ENCODE peak calls at places on chromosomes 11 and 22, in ten cellular contexts. K is A172; V is stimulated activated CD8-positive, alpha-beta memory T cell treated with anti-CD3 and anti-CD28 coated beads, Interleukin-7, amount 100 ng/mL, for 24 hours; Q is body of pancreas; A is mucosa of descending colon; S is T-helper 1 cell; H is tibial artery; Z is activated CD4-positive, alpha-beta memory T cell treated with anti-CD3 and anti-CD28 coated beads for 36 hours; F is mammary epithelial cell; E is stimulated activated CD4-positive, alpha-beta T cell treated with anti-CD3 and anti-CD28 coated beads, Interleukin-1b, Interleukin-23, amount 100 ng/mL, for 48 hours. J is an unnamed sample.

GRCh38 chr11:119664063-119664572 is 64.9 kb downstream of the NECTIN1 start:
- DNase-seq in K (no peak), V (no peak), Q (peak; percentile 87), A (no peak), S (no peak), H (no peak), Z (no peak), F (no peak), E (no peak), J (no peak)

GRCh38 chr11:59138643-59139042 is 4.0 kb upstream of the FAM111A start:
- DNase-seq in K (no peak), V (no peak), Q (no peak), A (no peak), S (no peak), H (no peak), Z (no peak), F (no peak), E (no peak), J (no peak)

GRCh38 chr22:36197065-36197440 is 4.6 kb downstream of the APOL4 start:
- DNase-seq in K (peak; percentile 2), V (no peak), Q (peak; percentile 28), A (peak; percentile 67), S (no peak), H (no peak), Z (no peak), F (no peak), E (no peak), J (peak; percentile 29)

GRCh38 chr22:42332089-42332488 is 61.6 kb upstream of the TCF20 start:
- DNase-seq in K (no peak), V (no peak), Q (no peak), A (no peak), S (no peak), H (no peak), Z (no peak), F (no peak), E (no peak), J (no peak)

GRCh38 chr22:46515208-46516111 is 22.0 kb downstream of the CELSR1 start:
- DNase-seq in K (peak; percentile 76), V (no peak), Q (no peak), A (no peak), S (no peak), H (no peak), Z (no peak), F (peak; percentile 70), E (no peak), J (no peak)

GRCh38 chr11:29306527-29306926 is 710.3 kb downstream of the KCNA4 start:
- DNase-seq in K (peak; percentile 78), V (no peak), Q (no peak), A (no peak), S (no peak), H (no peak), Z (no peak), F (peak; percentile 60), E (no peak), J (no peak)

GRCh38 chr11:70914496-70914895 is 337.9 kb downstream of the SHANK2 start:
- DNase-seq in K (no peak), V (no peak), Q (no peak), A (no peak), S (no peak), H (no peak), Z (no peak), F (no peak), E (no peak), J (no peak)

GRCh38 chr11:11910541-11910940 is 68.8 kb downstream of the USP47 start:
- DNase-seq in K (no peak), V (no peak), Q (no peak), A (no peak), S (no peak), H (no peak), Z (no peak), F (no peak), E (no peak), J (no peak)

GRCh38 chr11:26607725-26608506 is 35.9 kb upstream of the MUC15 start:
- DNase-seq in K (no peak), V (no peak), Q (no peak), A (no peak), S (no peak), H (no peak), Z (no peak), F (no peak), E (no peak), J (no peak)

GRCh38 chr11:17600316-17601205 is 53.5 kb downstream of the OTOG start:
- DNase-seq in K (no peak), V (no peak), Q (no peak), A (no peak), S (no peak), H (no peak), Z (peak; percentile 5), F (no peak), E (no peak), J (no peak)

GRCh38 chr11:26017903-26018750 is 313.8 kb upstream of the ANO3 start:
- DNase-seq in K (no peak), V (no peak), Q (no peak), A (no peak), S (no peak), H (no peak), Z (no peak), F (no peak), E (no peak), J (no peak)

GRCh38 chr22:35411112-35411511 is 11.2 kb downstream of the MCM5 start:
- DNase-seq in K (no peak), V (no peak), Q (no peak), A (no peak), S (no peak), H (no peak), Z (no peak), F (no peak), E (no peak), J (no peak)

GRCh38 chr11:10282121-10282520 is 11.9 kb downstream of the SBF2 start:
- DNase-seq in K (no peak), V (no peak), Q (no peak), A (no peak), S (no peak), H (no peak), Z (no peak), F (no peak), E (no peak), J (no peak)

GRCh38 chr11:76700177-76701100 is 29.9 kb upstream of the LRRC32 start:
- DNase-seq in K (peak; percentile 94), V (no peak), Q (no peak), A (no peak), S (no peak), H (no peak), Z (no peak), F (peak; percentile 12), E (no peak), J (peak; percentile 39)

GRCh38 chr11:116342148-116342547 is 430.6 kb downstream of the BUD13 start:
- DNase-seq in K (no peak), V (no peak), Q (no peak), A (no peak), S (no peak), H (no peak), Z (no peak), F (no peak), E (no peak), J (no peak)

GRCh38 chr11:45805305-45806071 is 539 bp downstream of the SLC35C1 start:
- DNase-seq in K (peak; percentile 41), V (no peak), Q (peak; percentile 51), A (peak; percentile 71), S (no peak), H (peak; percentile 78), Z (no peak), F (peak; percentile 52), E (no peak), J (peak; percentile 17)

GRCh38 chr11:22581354-22581753 is 44.3 kb downstream of the FANCF start:
- DNase-seq in K (no peak), V (no peak), Q (no peak), A (no peak), S (no peak), H (no peak), Z (no peak), F (no peak), E (no peak), J (no peak)

GRCh38 chr11:8707541-8708270 is 25.1 kb downstream of the RPL27A start:
- DNase-seq in K (no peak), V (no peak), Q (peak; percentile 96), A (peak; percentile 57), S (no peak), H (peak; percentile 86), Z (no peak), F (no peak), E (no peak), J (peak; percentile 89)

GRCh38 chr11:120867531-120867930 is 156.4 kb upstream of the TBCEL start:
- DNase-seq in K (no peak), V (no peak), Q (no peak), A (no peak), S (no peak), H (no peak), Z (no peak), F (no peak), E (no peak), J (no peak)

GRCh38 chr11:133938166-133938565 is 18.6 kb downstream of the IGSF9B start:
- DNase-seq in K (no peak), V (no peak), Q (no peak), A (no peak), S (no peak), H (no peak), Z (no peak), F (no peak), E (no peak), J (no peak)

GRCh38 chr11:94821439-94821838 is 53.3 kb downstream of the AMOTL1 start:
- DNase-seq in K (no peak), V (no peak), Q (no peak), A (no peak), S (no peak), H (no peak), Z (no peak), F (no peak), E (no peak), J (no peak)

GRCh38 chr22:20783844-20784723 is 10.2 kb downstream of the SERPIND1 start:
- DNase-seq in K (peak; percentile 65), V (peak; percentile 4), Q (peak; percentile 31), A (no peak), S (no peak), H (no peak), Z (peak; percentile 55), F (peak; percentile 35), E (peak; percentile 33), J (peak; percentile 7)

GRCh38 chr22:20905415-20906386 is 11.5 kb upstream of the CRKL start:
- DNase-seq in K (no peak), V (no peak), Q (no peak), A (no peak), S (no peak), H (no peak), Z (no peak), F (peak; percentile 34), E (no peak), J (no peak)

J was measured in gastrocnemius medialis.